ENCODE peak calls at places on chromosomes 6 and 20, in four cellular contexts. E is IMR-90, I is mesendoderm, Z is H1. C is an unnamed sample.

GRCh38 chr6:33313105-33313708 is 671 bp downstream of the TAPBP start:
- DNase-seq in Z (peak), E (peak), I (peak), C (peak)

GRCh38 chr20:58645277-58645968 is 5.7 kb upstream of the STX16 start:
- DNase-seq in E (peak), Z (peak), I (no peak), C (peak)

GRCh38 chr6:127520061-127520460 is 926 bp upstream of the MTCL3 start:
- DNase-seq in Z (no peak), I (peak), E (peak), C (no peak)

GRCh38 chr6:106519460-106520394 is 109.6 kb downstream of the RTN4IP1 start:
- DNase-seq in I (no peak), Z (no peak), E (peak), C (no peak)

GRCh38 chr6:351011-351866 is 40.3 kb upstream of the IRF4 start:
- DNase-seq in E (no peak), I (no peak), Z (no peak), C (no peak)

GRCh38 chr6:154500769-154501171 is 9.7 kb downstream of the CNKSR3 start:
- DNase-seq in Z (no peak), I (peak), E (no peak), C (no peak)

GRCh38 chr6:122302077-122302476 is 97.4 kb upstream of the HSF2 start:
- DNase-seq in I (no peak), E (no peak), Z (no peak), C (no peak)

GRCh38 chr20:44120676-44121425 is 66.1 kb downstream of the JPH2 start:
- DNase-seq in I (no peak), E (no peak), Z (no peak), C (no peak)

GRCh38 chr20:41047279-41047974 is 18.8 kb downstream of the TOP1 start:
- DNase-seq in E (no peak), Z (no peak), I (peak), C (no peak)

GRCh38 chr20:41344938-41345728 is 4.5 kb downstream of the LPIN3 start:
- DNase-seq in E (no peak), I (no peak), Z (no peak), C (no peak)

GRCh38 chr20:48538058-48538825 is 289.6 kb downstream of the PREX1 start:
- DNase-seq in E (peak), I (peak), Z (no peak), C (no peak)

GRCh38 chr6:29853245-29853644 is 25.6 kb downstream of the HLA-G start:
- DNase-seq in Z (no peak), E (no peak), I (no peak), C (no peak)

GRCh38 chr6:105488521-105489212 is 85.8 kb upstream of the PREP start:
- DNase-seq in E (peak), I (no peak), Z (no peak), C (no peak)

GRCh38 chr20:57950764-57951163 is 240.9 kb upstream of the PMEPA1 start:
- DNase-seq in Z (no peak), I (no peak), E (no peak), C (no peak)

GRCh38 chr6:87071683-87072082 is 23.2 kb downstream of the CGA start:
- DNase-seq in E (no peak), Z (no peak), I (no peak), C (no peak)

GRCh38 chr20:48626938-48627736 is 200.7 kb downstream of the PREX1 start:
- DNase-seq in I (no peak), E (no peak), Z (no peak), C (no peak)

GRCh38 chr6:20135677-20136268 is 76.5 kb downstream of the MBOAT1 start:
- DNase-seq in E (no peak), I (no peak), Z (no peak), C (no peak)

GRCh38 chr20:19991826-19992225 is 25.3 kb upstream of the NAA20 start:
- DNase-seq in I (no peak), E (peak), Z (no peak), C (no peak)

GRCh38 chr6:7958464-7958863 is 47.9 kb upstream of the TXNDC5 start:
- DNase-seq in I (no peak), E (no peak), Z (no peak), C (no peak)

GRCh38 chr20:62657956-62658355 is 15.7 kb downstream of the SLCO4A1 start:
- DNase-seq in E (no peak), Z (no peak), I (no peak), C (no peak)

GRCh38 chr6:144878577-144878976 is 593.4 kb downstream of the UTRN start:
- DNase-seq in Z (no peak), I (peak), E (no peak), C (no peak)

GRCh38 chr20:48952656-48953055 is 31.1 kb downstream of the ARFGEF2 start:
- DNase-seq in I (no peak), Z (no peak), E (no peak), C (no peak)

GRCh38 chr6:5020142-5020541 is 16.3 kb upstream of the RPP40 start:
- DNase-seq in E (no peak), I (no peak), Z (no peak), C (no peak)

GRCh38 chr6:107653183-107653580 is 163.3 kb downstream of the SOBP start:
- DNase-seq in Z (no peak), E (no peak), I (no peak), C (no peak)

GRCh38 chr6:45438849-45439406 is 61.2 kb upstream of the SUPT3H start:
- DNase-seq in I (no peak), E (peak), Z (no peak), C (no peak)

GRCh38 chr6:7414811-7415210 is 25.2 kb downstream of the RIOK1 start:
- DNase-seq in E (peak), Z (no peak), I (peak), C (no peak)

GRCh38 chr20:11454966-11455799 is 462.5 kb upstream of the BTBD3 start:
- DNase-seq in E (peak), I (peak), Z (no peak), C (no peak)

GRCh38 chr6:28353981-28354676 is 4.4 kb downstream of the ZKSCAN3 start:
- DNase-seq in E (peak), Z (no peak), I (peak), C (no peak)

GRCh38 chr6:30725713-30726505 is 5.8 kb downstream of the TUBB start:
- DNase-seq in I (peak), Z (peak), E (peak), C (peak)

GRCh38 chr6:42010185-42010872 is 40.0 kb upstream of the TAF8 start:
- DNase-seq in I (peak), Z (no peak), E (no peak), C (peak)

GRCh38 chr6:25278557-25278913 is 639 bp upstream of the CARMIL1 start:
- DNase-seq in I (peak), E (no peak), Z (no peak), C (no peak)

GRCh38 chr6:31878222-31878621 is 575 bp downstream of the SLC44A4 start:
- DNase-seq in Z (no peak), E (no peak), I (no peak), C (peak)

GRCh38 chr6:138971601-138972000 is 16.5 kb downstream of the REPS1 start:
- DNase-seq in I (peak), Z (no peak), E (peak), C (no peak)

GRCh38 chr6:138972226-138972665 is 15.8 kb downstream of the REPS1 start:
- DNase-seq in Z (no peak), I (no peak), E (peak), C (no peak)

GRCh38 chr6:138970159-138970558 is 17.9 kb downstream of the REPS1 start:
- DNase-seq in Z (no peak), I (no peak), E (no peak), C (no peak)

GRCh38 chr6:138973481-138974140 is 14.4 kb downstream of the REPS1 start:
- DNase-seq in I (no peak), E (peak), Z (no peak), C (no peak)

DNA sequence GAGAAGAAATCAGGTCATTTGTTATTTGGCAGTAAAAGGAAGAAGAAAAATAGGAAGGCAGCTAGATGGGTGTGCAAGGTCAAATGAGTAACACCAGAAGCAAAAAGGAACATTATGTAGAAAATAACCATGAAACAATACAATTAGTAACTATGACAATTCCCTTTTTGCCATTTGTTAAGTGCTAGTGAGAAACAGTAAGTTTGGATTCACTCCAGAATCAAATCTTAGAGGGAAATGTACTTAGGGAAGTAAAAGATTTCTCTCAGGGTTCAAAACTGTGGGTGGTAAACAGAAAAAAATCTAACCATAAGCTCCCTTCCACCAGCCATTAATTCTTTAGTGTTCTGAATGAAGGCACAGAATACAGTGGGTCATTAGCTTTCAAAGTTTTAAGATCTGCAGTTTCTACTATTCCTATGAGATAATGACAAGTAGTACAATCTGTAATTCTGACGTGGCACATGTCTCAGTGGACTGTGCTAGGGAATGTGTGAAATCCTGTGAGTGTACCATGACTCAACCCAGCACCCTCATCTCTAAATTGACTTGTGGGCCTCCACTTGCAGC is 17.1 kb downstream of the REPS1 start:
- DNase-seq in Z (no peak), I (no peak), E (peak), C (no peak)
- H4K5ac ChIP-seq in Z (no peak), I (no peak), E (no peak), C (no peak)

GRCh38 chr6:73606428-73606827 is 47.4 kb downstream of the SLC17A5 start:
- DNase-seq in Z (no peak), E (no peak), I (no peak), C (no peak)
- H2BK120ac ChIP-seq in Z (no peak), E (no peak), I (no peak), C (no peak)

DNA sequence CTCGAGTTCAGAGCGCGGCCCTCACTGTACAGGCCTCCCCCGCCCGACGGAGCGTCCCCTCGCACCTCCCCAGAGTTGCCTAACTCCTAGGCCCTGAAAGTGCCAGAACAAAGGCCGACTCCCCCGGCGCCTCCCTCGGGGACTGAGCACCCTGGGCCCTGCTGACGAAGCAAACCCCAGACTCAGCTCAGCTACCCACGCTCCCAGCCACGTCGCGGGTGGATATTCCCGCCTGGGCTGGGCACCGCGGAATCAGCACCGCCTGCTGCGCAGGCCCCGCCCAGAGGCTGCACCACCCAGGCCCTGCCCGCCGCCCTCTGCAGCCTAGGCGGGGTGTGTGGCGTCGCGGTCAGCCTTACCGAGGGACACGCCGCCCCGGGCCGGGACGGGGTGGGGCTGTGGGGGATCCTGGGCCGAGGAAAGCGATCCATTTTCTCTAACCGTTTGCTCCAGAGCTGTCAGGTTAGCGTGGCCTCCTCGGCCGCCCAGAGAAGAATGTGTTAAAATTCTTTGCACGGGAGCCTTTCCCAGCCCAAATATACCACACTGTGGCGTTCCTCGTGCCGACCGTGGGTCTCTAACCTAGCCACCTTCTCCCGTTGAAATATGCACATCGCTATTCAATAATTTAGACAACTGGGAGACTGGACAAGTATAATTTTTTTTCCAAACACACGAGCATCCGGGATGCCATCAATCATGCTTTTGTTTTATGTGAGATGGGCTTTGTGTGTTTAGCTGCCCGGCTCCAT is 31.4 kb downstream of the TFAP2A start:
- DNase-seq in I (no peak), Z (no peak), E (no peak), C (peak)
- H4K5ac ChIP-seq in I (no peak), Z (no peak), E (no peak), C (no peak)

GRCh38 chr6:81864124-81864523 is 111.6 kb upstream of the TENT5A start:
- DNase-seq in E (no peak), I (no peak), Z (no peak), C (no peak)

GRCh38 chr6:81857812-81858211 is 105.3 kb upstream of the TENT5A start:
- DNase-seq in I (no peak), Z (no peak), E (no peak), C (no peak)

GRCh38 chr6:81863123-81863522 is 110.6 kb upstream of the TENT5A start:
- DNase-seq in I (peak), E (no peak), Z (no peak), C (no peak)

GRCh38 chr6:81859884-81860283 is 107.4 kb upstream of the TENT5A start:
- DNase-seq in I (no peak), Z (no peak), E (no peak), C (no peak)

DNA sequence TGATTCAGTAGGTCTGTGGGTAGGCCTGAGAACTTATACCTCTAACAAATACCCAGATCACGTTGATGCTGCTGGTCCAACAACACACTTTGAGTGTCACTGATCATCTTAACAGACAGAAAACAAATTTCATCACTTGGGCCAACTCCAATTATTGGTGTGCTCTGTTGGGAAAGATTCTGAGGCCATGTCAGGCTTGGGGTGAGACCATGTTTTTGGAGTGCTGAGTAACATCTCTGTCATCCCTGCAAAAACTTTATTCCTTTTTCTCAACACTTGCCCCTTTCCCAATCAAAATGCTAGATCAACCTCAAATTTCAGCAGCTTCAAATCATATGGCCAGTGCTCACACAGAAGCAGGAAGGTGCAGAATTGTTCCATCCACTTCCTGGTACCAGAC is 108.8 kb upstream of the TENT5A start:
- DNase-seq in I (no peak), Z (no peak), E (no peak), C (no peak)
- H2BK120ac ChIP-seq in I (no peak), Z (no peak), E (no peak), C (no peak)

GRCh38 chr20:36118372-36118771 is 36.2 kb upstream of the EPB41L1 start:
- DNase-seq in E (no peak), I (no peak), Z (no peak), C (no peak)
- H4K5ac ChIP-seq in E (no peak), I (no peak), Z (no peak), C (no peak)

GRCh38 chr6:168699631-168700315 is 258.8 kb downstream of the SMOC2 start:
- DNase-seq in E (no peak), I (no peak), Z (no peak), C (no peak)
- H2BK120ac ChIP-seq in E (no peak), I (no peak), Z (no peak), C (no peak)

DNA sequence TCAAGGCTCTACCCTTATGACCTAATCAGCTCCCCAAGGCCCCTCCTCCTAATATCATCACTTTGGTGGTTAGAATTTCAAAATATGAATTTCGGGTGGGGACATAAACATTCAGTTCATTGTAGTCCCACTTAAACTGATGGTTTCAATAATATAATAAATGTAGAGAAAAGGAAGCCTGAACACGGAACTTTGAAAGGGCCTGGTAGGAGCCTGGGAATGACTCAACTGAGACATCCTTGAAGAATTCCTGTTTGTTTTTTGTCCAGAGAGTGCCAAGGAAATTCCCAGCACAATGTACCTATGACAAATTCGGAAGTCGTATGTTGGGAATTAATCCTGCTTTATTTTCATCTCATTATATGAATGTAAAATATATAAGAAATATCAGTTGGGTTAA is 457.9 kb downstream of the PLCB1 start:
- DNase-seq in I (no peak), Z (no peak), E (peak), C (no peak)
- H4K5ac ChIP-seq in I (no peak), Z (no peak), E (no peak), C (no peak)